ENCODE peak calls at places on chromosome 17, in nine cellular contexts. One of them, this sample, is unnamed.

GRCh38 chr17:42682400-42683384 is at the start of gene CNTNAP1:
- DNase-seq in AG10803: peak
- DNase-seq in fibroblast of the aortic adventitia: peak
- DNase-seq in cardiac muscle cell: peak
- DNase-seq in fibroblast of mammary gland: peak
- DNase-seq in cardiac fibroblast: peak
- DNase-seq in IMR-90: peak
- DNase-seq in lower leg skin: peak
- DNase-seq in CD8-positive, alpha-beta T cell: no peak
- DNase-seq in this sample: peak

GRCh38 chr17:82801377-82801970 is 38.3 kb downstream of the ZNF750 start:
- DNase-seq in AG10803: no peak
- DNase-seq in fibroblast of the aortic adventitia: no peak
- DNase-seq in cardiac muscle cell: no peak
- DNase-seq in fibroblast of mammary gland: no peak
- DNase-seq in cardiac fibroblast: no peak
- DNase-seq in IMR-90: no peak
- DNase-seq in lower leg skin: no peak
- DNase-seq in CD8-positive, alpha-beta T cell: no peak
- DNase-seq in this sample: no peak

GRCh38 chr17:48236681-48237134 is 129.1 kb downstream of the SNX11 start:
- DNase-seq in AG10803: peak
- DNase-seq in fibroblast of the aortic adventitia: peak
- DNase-seq in cardiac muscle cell: no peak
- DNase-seq in fibroblast of mammary gland: peak
- DNase-seq in cardiac fibroblast: peak
- DNase-seq in IMR-90: peak
- DNase-seq in lower leg skin: no peak
- DNase-seq in CD8-positive, alpha-beta T cell: no peak
- DNase-seq in this sample: peak

GRCh38 chr17:45128331-45128730 is 4.0 kb downstream of the PLCD3 start:
- DNase-seq in AG10803: no peak
- DNase-seq in fibroblast of the aortic adventitia: no peak
- DNase-seq in cardiac muscle cell: no peak
- DNase-seq in fibroblast of mammary gland: no peak
- DNase-seq in cardiac fibroblast: no peak
- DNase-seq in IMR-90: no peak
- DNase-seq in lower leg skin: no peak
- DNase-seq in CD8-positive, alpha-beta T cell: no peak
- DNase-seq in this sample: no peak

GRCh38 chr17:7029659-7030058 is 6.2 kb upstream of the SLC16A13 start:
- DNase-seq in AG10803: no peak
- DNase-seq in fibroblast of the aortic adventitia: no peak
- DNase-seq in cardiac muscle cell: no peak
- DNase-seq in fibroblast of mammary gland: no peak
- DNase-seq in cardiac fibroblast: no peak
- DNase-seq in IMR-90: no peak
- DNase-seq in lower leg skin: no peak
- DNase-seq in CD8-positive, alpha-beta T cell: no peak
- DNase-seq in this sample: no peak

GRCh38 chr17:34259151-34259550 is 4.1 kb downstream of the CCL2 start:
- DNase-seq in AG10803: peak
- DNase-seq in fibroblast of the aortic adventitia: peak
- DNase-seq in cardiac muscle cell: no peak
- DNase-seq in fibroblast of mammary gland: peak
- DNase-seq in cardiac fibroblast: peak
- DNase-seq in IMR-90: peak
- DNase-seq in lower leg skin: no peak
- DNase-seq in CD8-positive, alpha-beta T cell: no peak
- DNase-seq in this sample: no peak

GRCh38 chr17:48003686-48004120 is 32.8 kb downstream of the CDK5RAP3 start:
- DNase-seq in AG10803: no peak
- DNase-seq in fibroblast of the aortic adventitia: no peak
- DNase-seq in cardiac muscle cell: no peak
- DNase-seq in fibroblast of mammary gland: no peak
- DNase-seq in cardiac fibroblast: no peak
- DNase-seq in IMR-90: no peak
- DNase-seq in lower leg skin: no peak
- DNase-seq in CD8-positive, alpha-beta T cell: no peak
- DNase-seq in this sample: no peak

GRCh38 chr17:48412841-48413240 is 17.2 kb downstream of the SKAP1 start:
- DNase-seq in AG10803: no peak
- DNase-seq in fibroblast of the aortic adventitia: no peak
- DNase-seq in cardiac muscle cell: no peak
- DNase-seq in fibroblast of mammary gland: peak
- DNase-seq in cardiac fibroblast: no peak
- DNase-seq in IMR-90: no peak
- DNase-seq in lower leg skin: no peak
- DNase-seq in CD8-positive, alpha-beta T cell: no peak
- DNase-seq in this sample: no peak

GRCh38 chr17:30824002-30824355 is 513 bp downstream of the CRLF3 start:
- DNase-seq in AG10803: no peak
- DNase-seq in fibroblast of the aortic adventitia: no peak
- DNase-seq in cardiac muscle cell: no peak
- DNase-seq in fibroblast of mammary gland: no peak
- DNase-seq in cardiac fibroblast: no peak
- DNase-seq in IMR-90: no peak
- DNase-seq in lower leg skin: no peak
- DNase-seq in CD8-positive, alpha-beta T cell: no peak
- DNase-seq in this sample: no peak

GRCh38 chr17:60305141-60305540 is 86.8 kb downstream of the USP32 start:
- DNase-seq in AG10803: no peak
- DNase-seq in fibroblast of the aortic adventitia: no peak
- DNase-seq in cardiac muscle cell: no peak
- DNase-seq in fibroblast of mammary gland: no peak
- DNase-seq in cardiac fibroblast: peak
- DNase-seq in IMR-90: no peak
- DNase-seq in lower leg skin: no peak
- DNase-seq in CD8-positive, alpha-beta T cell: no peak
- DNase-seq in this sample: peak

GRCh38 chr17:32519769-32520701 is 33.2 kb downstream of the CDK5R1 start:
- DNase-seq in AG10803: peak
- DNase-seq in fibroblast of the aortic adventitia: peak
- DNase-seq in cardiac muscle cell: no peak
- DNase-seq in fibroblast of mammary gland: peak
- DNase-seq in cardiac fibroblast: no peak
- DNase-seq in IMR-90: no peak
- DNase-seq in lower leg skin: no peak
- DNase-seq in CD8-positive, alpha-beta T cell: no peak
- DNase-seq in this sample: peak

GRCh38 chr17:78411241-78411855 is 32.9 kb downstream of the PGS1 start:
- DNase-seq in AG10803: no peak
- DNase-seq in fibroblast of the aortic adventitia: no peak
- DNase-seq in cardiac muscle cell: peak
- DNase-seq in fibroblast of mammary gland: no peak
- DNase-seq in cardiac fibroblast: no peak
- DNase-seq in IMR-90: no peak
- DNase-seq in lower leg skin: no peak
- DNase-seq in CD8-positive, alpha-beta T cell: no peak
- DNase-seq in this sample: no peak

GRCh38 chr17:8142158-8142886 is 9.9 kb downstream of the PER1 start:
- DNase-seq in AG10803: no peak
- DNase-seq in fibroblast of the aortic adventitia: no peak
- DNase-seq in cardiac muscle cell: no peak
- DNase-seq in fibroblast of mammary gland: no peak
- DNase-seq in cardiac fibroblast: no peak
- DNase-seq in IMR-90: no peak
- DNase-seq in lower leg skin: peak
- DNase-seq in CD8-positive, alpha-beta T cell: no peak
- DNase-seq in this sample: no peak

GRCh38 chr17:32124985-32125847 is 17.1 kb upstream of the RHOT1 start:
- DNase-seq in AG10803: no peak
- DNase-seq in fibroblast of the aortic adventitia: no peak
- DNase-seq in cardiac muscle cell: no peak
- DNase-seq in fibroblast of mammary gland: no peak
- DNase-seq in cardiac fibroblast: no peak
- DNase-seq in IMR-90: no peak
- DNase-seq in lower leg skin: peak
- DNase-seq in CD8-positive, alpha-beta T cell: no peak
- DNase-seq in this sample: no peak

GRCh38 chr17:12201294-12201693 is 180.6 kb downstream of the MAP2K4 start:
- DNase-seq in AG10803: no peak
- DNase-seq in fibroblast of the aortic adventitia: no peak
- DNase-seq in cardiac muscle cell: no peak
- DNase-seq in fibroblast of mammary gland: no peak
- DNase-seq in cardiac fibroblast: no peak
- DNase-seq in IMR-90: no peak
- DNase-seq in lower leg skin: no peak
- DNase-seq in CD8-positive, alpha-beta T cell: no peak
- DNase-seq in this sample: no peak
- TF ChIP-seq CTCF in AG10803: no peak
- TF ChIP-seq CTCF in fibroblast of the aortic adventitia: no peak
- TF ChIP-seq CTCF in cardiac muscle cell: no peak
- TF ChIP-seq CTCF in fibroblast of mammary gland: no peak
- TF ChIP-seq CTCF in cardiac fibroblast: no peak
- TF ChIP-seq CTCF in IMR-90: no peak
- TF ChIP-seq CTCF in lower leg skin: no peak
- TF ChIP-seq CTCF in CD8-positive, alpha-beta T cell: no peak
- TF ChIP-seq CTCF in this sample: no peak

DNA sequence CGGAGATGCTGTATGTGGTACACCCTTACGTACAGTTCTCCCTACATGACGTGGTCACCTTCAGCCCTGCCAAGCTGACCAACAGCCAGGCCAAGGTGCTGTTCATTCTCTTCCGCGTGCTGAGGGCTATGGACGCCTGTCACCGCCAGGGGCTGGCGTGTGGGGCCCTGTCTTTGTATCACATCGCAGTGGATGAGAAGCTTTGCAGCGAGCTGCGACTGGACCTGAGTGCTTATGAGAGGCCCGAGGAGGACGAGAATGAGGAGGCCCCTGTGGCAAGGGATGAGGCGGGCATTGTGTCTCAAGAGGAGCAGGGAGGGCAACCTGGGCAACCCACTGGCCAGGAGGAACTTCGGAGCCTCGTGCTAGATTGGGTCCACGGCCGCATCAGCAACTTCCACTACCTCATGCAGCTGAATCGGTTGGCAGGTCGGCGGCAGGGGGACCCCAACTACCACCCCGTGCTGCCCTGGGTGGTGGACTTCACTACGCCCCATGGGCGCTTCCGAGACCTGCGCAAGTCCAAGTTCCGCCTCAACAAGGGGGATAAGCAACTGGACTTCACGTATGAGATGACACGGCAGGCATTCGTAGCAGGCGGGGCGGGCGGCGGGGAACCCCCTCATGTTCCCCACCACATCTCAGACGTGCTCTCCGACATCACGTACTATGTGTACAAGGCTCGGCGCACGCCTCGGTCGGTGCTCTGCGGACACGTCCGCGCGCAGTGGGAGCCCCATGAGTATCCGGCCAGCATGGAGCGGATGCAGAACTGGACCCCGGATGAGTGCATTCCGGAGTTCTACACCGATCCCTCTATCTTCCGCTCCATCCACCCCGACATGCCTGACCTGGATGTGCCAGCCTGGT is 1.4 kb downstream of the WDR81 start:
- DNase-seq in AG10803: no peak
- DNase-seq in fibroblast of the aortic adventitia: no peak
- DNase-seq in cardiac muscle cell: no peak
- DNase-seq in fibroblast of mammary gland: no peak
- DNase-seq in cardiac fibroblast: no peak
- DNase-seq in IMR-90: no peak
- DNase-seq in lower leg skin: no peak
- DNase-seq in CD8-positive, alpha-beta T cell: no peak
- DNase-seq in this sample: no peak
- H3K4me3 ChIP-seq in AG10803: peak
- H3K4me3 ChIP-seq in fibroblast of the aortic adventitia: peak
- H3K4me3 ChIP-seq in cardiac muscle cell: no peak
- H3K4me3 ChIP-seq in fibroblast of mammary gland: peak
- H3K4me3 ChIP-seq in cardiac fibroblast: peak
- H3K4me3 ChIP-seq in IMR-90: no peak
- H3K4me3 ChIP-seq in lower leg skin: no peak
- H3K4me3 ChIP-seq in CD8-positive, alpha-beta T cell: peak
- H3K4me3 ChIP-seq in this sample: peak

DNA sequence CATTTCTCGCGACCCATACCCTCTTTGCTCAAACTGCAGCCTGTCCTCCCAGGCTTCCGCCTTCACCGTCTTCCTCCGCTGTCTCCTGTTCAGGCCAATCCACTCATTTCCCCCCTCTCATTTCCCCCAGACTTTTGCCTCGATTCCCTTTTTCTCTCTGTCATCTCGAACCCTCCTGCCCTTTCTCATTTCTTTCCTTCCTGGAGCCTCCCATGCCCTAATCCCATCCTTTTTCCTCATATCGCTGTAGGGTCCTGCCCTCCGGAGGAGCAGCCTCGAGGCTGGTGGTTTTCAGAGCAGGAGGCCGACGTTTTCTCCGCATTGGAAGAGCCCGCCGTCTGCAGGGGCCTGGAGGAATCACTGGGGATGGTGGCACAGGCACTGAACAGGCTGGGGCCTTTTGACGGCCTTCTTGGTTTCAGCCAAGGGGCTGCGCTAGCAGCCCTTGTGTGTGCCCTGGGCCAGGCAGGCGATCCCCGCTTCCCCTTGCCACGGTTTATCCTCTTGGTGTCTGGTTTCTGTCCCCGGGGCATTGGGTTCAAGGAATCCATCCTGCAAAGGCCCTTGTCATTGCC is 620 bp downstream of the OVCA2 start:
- DNase-seq in AG10803: no peak
- DNase-seq in fibroblast of the aortic adventitia: peak
- DNase-seq in cardiac muscle cell: peak
- DNase-seq in fibroblast of mammary gland: peak
- DNase-seq in cardiac fibroblast: peak
- DNase-seq in IMR-90: no peak
- DNase-seq in lower leg skin: no peak
- DNase-seq in CD8-positive, alpha-beta T cell: no peak
- DNase-seq in this sample: peak
- TF ChIP-seq CTCF in AG10803: peak
- TF ChIP-seq CTCF in fibroblast of the aortic adventitia: peak
- TF ChIP-seq CTCF in cardiac muscle cell: peak
- TF ChIP-seq CTCF in fibroblast of mammary gland: peak
- TF ChIP-seq CTCF in cardiac fibroblast: peak
- TF ChIP-seq CTCF in IMR-90: peak
- TF ChIP-seq CTCF in lower leg skin: no peak
- TF ChIP-seq CTCF in CD8-positive, alpha-beta T cell: no peak
- TF ChIP-seq CTCF in this sample: peak

GRCh38 chr17:27222515-27222914 is 71.4 kb upstream of the WSB1 start:
- DNase-seq in AG10803: no peak
- DNase-seq in fibroblast of the aortic adventitia: no peak
- DNase-seq in cardiac muscle cell: no peak
- DNase-seq in fibroblast of mammary gland: no peak
- DNase-seq in cardiac fibroblast: no peak
- DNase-seq in IMR-90: no peak
- DNase-seq in lower leg skin: no peak
- DNase-seq in CD8-positive, alpha-beta T cell: no peak
- DNase-seq in this sample: no peak

GRCh38 chr17:27218041-27218440 is 75.9 kb upstream of the WSB1 start:
- DNase-seq in AG10803: no peak
- DNase-seq in fibroblast of the aortic adventitia: no peak
- DNase-seq in cardiac muscle cell: no peak
- DNase-seq in fibroblast of mammary gland: no peak
- DNase-seq in cardiac fibroblast: no peak
- DNase-seq in IMR-90: no peak
- DNase-seq in lower leg skin: no peak
- DNase-seq in CD8-positive, alpha-beta T cell: no peak
- DNase-seq in this sample: no peak

GRCh38 chr17:27217631-27218030 is 76.3 kb upstream of the WSB1 start:
- DNase-seq in AG10803: no peak
- DNase-seq in fibroblast of the aortic adventitia: no peak
- DNase-seq in cardiac muscle cell: no peak
- DNase-seq in fibroblast of mammary gland: no peak
- DNase-seq in cardiac fibroblast: no peak
- DNase-seq in IMR-90: no peak
- DNase-seq in lower leg skin: no peak
- DNase-seq in CD8-positive, alpha-beta T cell: no peak
- DNase-seq in this sample: no peak

GRCh38 chr17:27218719-27219488 is 75.0 kb upstream of the WSB1 start:
- DNase-seq in AG10803: no peak
- DNase-seq in fibroblast of the aortic adventitia: no peak
- DNase-seq in cardiac muscle cell: no peak
- DNase-seq in fibroblast of mammary gland: no peak
- DNase-seq in cardiac fibroblast: no peak
- DNase-seq in IMR-90: no peak
- DNase-seq in lower leg skin: no peak
- DNase-seq in CD8-positive, alpha-beta T cell: no peak
- DNase-seq in this sample: no peak

GRCh38 chr17:27216836-27217235 is 77.1 kb upstream of the WSB1 start:
- DNase-seq in AG10803: no peak
- DNase-seq in fibroblast of the aortic adventitia: no peak
- DNase-seq in cardiac muscle cell: no peak
- DNase-seq in fibroblast of mammary gland: no peak
- DNase-seq in cardiac fibroblast: no peak
- DNase-seq in IMR-90: no peak
- DNase-seq in lower leg skin: no peak
- DNase-seq in CD8-positive, alpha-beta T cell: no peak
- DNase-seq in this sample: no peak
- H3K4me3 ChIP-seq in AG10803: no peak
- H3K4me3 ChIP-seq in fibroblast of the aortic adventitia: no peak
- H3K4me3 ChIP-seq in cardiac muscle cell: no peak
- H3K4me3 ChIP-seq in fibroblast of mammary gland: no peak
- H3K4me3 ChIP-seq in cardiac fibroblast: no peak
- H3K4me3 ChIP-seq in IMR-90: no peak
- H3K4me3 ChIP-seq in lower leg skin: no peak
- H3K4me3 ChIP-seq in CD8-positive, alpha-beta T cell: no peak
- H3K4me3 ChIP-seq in this sample: no peak

This sample was measured in choroid plexus epithelial cell.